ENCODE peak calls at places on chromosome 21, in five cellular contexts. One of them, this sample, is unnamed.

GRCh38 chr21:16910435-16911165 is 602.2 kb upstream of the CXADR start:
- DNase-seq in neural crest cell: no peak
- DNase-seq in GM06990: no peak
- DNase-seq in epithelial cell of esophagus: no peak
- DNase-seq in fibroblast of pulmonary artery: peak; percentile 24
- DNase-seq in this sample: no peak

GRCh38 chr21:14943636-14944035 is 121.2 kb downstream of the NRIP1 start:
- DNase-seq in fibroblast of pulmonary artery: no peak
- DNase-seq in GM06990: no peak
- DNase-seq in epithelial cell of esophagus: no peak
- DNase-seq in neural crest cell: no peak
- DNase-seq in this sample: no peak

GRCh38 chr21:37071561-37072238 is 1.2 kb downstream of the PIGP start:
- DNase-seq in neural crest cell: no peak
- DNase-seq in fibroblast of pulmonary artery: peak; percentile 86
- DNase-seq in GM06990: peak; percentile 33
- DNase-seq in epithelial cell of esophagus: peak; percentile 74
- DNase-seq in this sample: peak; percentile 13

GRCh38 chr21:35475006-35475405 is 425.9 kb upstream of the RUNX1 start:
- DNase-seq in neural crest cell: no peak
- DNase-seq in fibroblast of pulmonary artery: peak; percentile 63
- DNase-seq in epithelial cell of esophagus: no peak
- DNase-seq in GM06990: no peak
- DNase-seq in this sample: no peak

GRCh38 chr21:16865612-16866011 is 647.2 kb upstream of the CXADR start:
- DNase-seq in GM06990: no peak
- DNase-seq in epithelial cell of esophagus: no peak
- DNase-seq in neural crest cell: no peak
- DNase-seq in fibroblast of pulmonary artery: no peak
- DNase-seq in this sample: no peak

GRCh38 chr21:44525431-44526095 is 14.4 kb downstream of the KRTAP10-1 start:
- DNase-seq in fibroblast of pulmonary artery: no peak
- DNase-seq in neural crest cell: no peak
- DNase-seq in GM06990: no peak
- DNase-seq in epithelial cell of esophagus: no peak
- DNase-seq in this sample: no peak

GRCh38 chr21:34074283-34075098 is 1.1 kb downstream of the MRPS6 start:
- DNase-seq in fibroblast of pulmonary artery: peak; percentile 23
- DNase-seq in neural crest cell: peak; percentile 8
- DNase-seq in GM06990: peak; percentile 34
- DNase-seq in epithelial cell of esophagus: peak; percentile 38
- DNase-seq in this sample: no peak

GRCh38 chr21:24375201-24375600 is 1232.1 kb downstream of the MRPL39 start:
- DNase-seq in epithelial cell of esophagus: no peak
- DNase-seq in neural crest cell: no peak
- DNase-seq in fibroblast of pulmonary artery: no peak
- DNase-seq in GM06990: no peak
- DNase-seq in this sample: no peak

GRCh38 chr21:32624726-32625125 is 12.5 kb upstream of the CFAP298 start:
- DNase-seq in GM06990: peak; percentile 33
- DNase-seq in neural crest cell: no peak
- DNase-seq in fibroblast of pulmonary artery: peak; percentile 8
- DNase-seq in epithelial cell of esophagus: peak; percentile 72
- DNase-seq in this sample: peak; percentile 32

GRCh38 chr21:44521301-44521927 is 18.6 kb downstream of the KRTAP10-1 start:
- DNase-seq in epithelial cell of esophagus: no peak
- DNase-seq in fibroblast of pulmonary artery: no peak
- DNase-seq in neural crest cell: no peak
- DNase-seq in GM06990: no peak
- DNase-seq in this sample: no peak

GRCh38 chr21:44666401-44667320 is at the start of gene KRTAP12-2:
- DNase-seq in epithelial cell of esophagus: peak; percentile 3
- DNase-seq in neural crest cell: no peak
- DNase-seq in GM06990: no peak
- DNase-seq in fibroblast of pulmonary artery: no peak
- DNase-seq in this sample: no peak

GRCh38 chr21:37557261-37557950 is 190.8 kb downstream of the DYRK1A start:
- DNase-seq in neural crest cell: no peak
- DNase-seq in epithelial cell of esophagus: no peak
- DNase-seq in fibroblast of pulmonary artery: no peak
- DNase-seq in GM06990: peak; percentile 64
- DNase-seq in this sample: peak; percentile 78

GRCh38 chr21:40688106-40688850 is 158.7 kb downstream of the DSCAM start:
- DNase-seq in fibroblast of pulmonary artery: no peak
- DNase-seq in GM06990: no peak
- DNase-seq in neural crest cell: no peak
- DNase-seq in epithelial cell of esophagus: no peak
- DNase-seq in this sample: no peak

GRCh38 chr21:40043866-40044265 is 176.6 kb downstream of the PCP4 start:
- DNase-seq in GM06990: no peak
- DNase-seq in fibroblast of pulmonary artery: no peak
- DNase-seq in neural crest cell: no peak
- DNase-seq in epithelial cell of esophagus: no peak
- DNase-seq in this sample: no peak

GRCh38 chr21:15848632-15849031 is 118.8 kb downstream of the USP25 start:
- DNase-seq in fibroblast of pulmonary artery: peak; percentile 22
- DNase-seq in GM06990: no peak
- DNase-seq in epithelial cell of esophagus: peak; percentile 85
- DNase-seq in neural crest cell: no peak
- DNase-seq in this sample: no peak

GRCh38 chr21:35819134-35819533 is 241.2 kb downstream of the SETD4 start:
- DNase-seq in GM06990: no peak
- DNase-seq in fibroblast of pulmonary artery: no peak
- DNase-seq in epithelial cell of esophagus: no peak
- DNase-seq in neural crest cell: no peak
- DNase-seq in this sample: no peak

GRCh38 chr21:16137106-16137505 is 407.3 kb downstream of the USP25 start:
- DNase-seq in epithelial cell of esophagus: peak; percentile 23
- DNase-seq in GM06990: no peak
- DNase-seq in neural crest cell: no peak
- DNase-seq in fibroblast of pulmonary artery: peak; percentile 4
- DNase-seq in this sample: no peak

GRCh38 chr21:34037446-34037845 is 35.9 kb upstream of the MRPS6 start:
- DNase-seq in epithelial cell of esophagus: peak; percentile 90
- DNase-seq in fibroblast of pulmonary artery: peak; percentile 50
- DNase-seq in GM06990: no peak
- DNase-seq in neural crest cell: no peak
- DNase-seq in this sample: no peak

GRCh38 chr21:44568667-44569556 is 4.6 kb upstream of the KRTAP10-4 start:
- DNase-seq in neural crest cell: no peak
- DNase-seq in GM06990: no peak
- DNase-seq in epithelial cell of esophagus: no peak
- DNase-seq in fibroblast of pulmonary artery: no peak
- DNase-seq in this sample: no peak

GRCh38 chr21:34967509-34968289 is 81.4 kb downstream of the RUNX1 start:
- DNase-seq in GM06990: no peak
- DNase-seq in fibroblast of pulmonary artery: no peak
- DNase-seq in neural crest cell: no peak
- DNase-seq in epithelial cell of esophagus: peak; percentile 76
- DNase-seq in this sample: no peak

GRCh38 chr21:15688809-15689208 is 41.0 kb upstream of the USP25 start:
- DNase-seq in GM06990: no peak
- DNase-seq in neural crest cell: no peak
- DNase-seq in fibroblast of pulmonary artery: no peak
- DNase-seq in epithelial cell of esophagus: no peak
- DNase-seq in this sample: no peak

GRCh38 chr21:17498586-17498985 is 14.3 kb upstream of the CXADR start:
- DNase-seq in epithelial cell of esophagus: peak; percentile 16
- DNase-seq in GM06990: no peak
- DNase-seq in neural crest cell: no peak
- DNase-seq in fibroblast of pulmonary artery: no peak
- DNase-seq in this sample: no peak

DNA sequence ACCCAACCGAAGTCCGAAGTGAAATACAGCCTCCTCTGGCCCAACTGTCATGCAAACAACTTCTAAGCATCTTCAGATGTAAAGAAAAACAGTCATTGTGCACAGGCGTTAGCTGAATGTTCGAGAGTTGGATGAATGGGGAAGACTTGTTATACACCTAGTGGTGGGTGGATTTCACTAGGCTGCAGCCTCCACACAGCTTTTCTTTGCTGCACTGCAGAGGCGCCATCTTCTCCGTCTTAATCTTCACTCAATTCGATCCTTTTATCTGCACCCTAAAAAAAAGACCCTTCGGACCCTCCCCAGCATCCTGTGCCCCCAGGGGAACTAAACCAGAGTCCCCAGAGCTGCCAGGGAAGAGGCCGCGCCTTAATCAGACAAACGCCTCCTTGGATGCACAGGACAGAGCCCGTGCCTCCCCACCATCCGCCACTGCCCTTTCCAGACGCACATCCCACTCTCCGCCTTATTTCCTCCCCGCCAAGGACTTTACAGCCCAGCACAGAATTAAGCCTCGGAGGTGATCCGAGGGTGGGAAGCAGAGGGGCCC is 1.4 kb downstream of the APP start:
- DNase-seq in fibroblast of pulmonary artery: peak; percentile 79
- DNase-seq in epithelial cell of esophagus: peak; percentile 68
- DNase-seq in neural crest cell: peak; percentile 41
- DNase-seq in GM06990: no peak
- DNase-seq in this sample: peak; percentile 79
- TF ChIP-seq CTCF in fibroblast of pulmonary artery: peak; percentile 60
- TF ChIP-seq CTCF in epithelial cell of esophagus: peak; percentile 54
- TF ChIP-seq CTCF in neural crest cell: peak; percentile 64
- TF ChIP-seq CTCF in GM06990: no peak
- TF ChIP-seq CTCF in this sample: no peak

DNA sequence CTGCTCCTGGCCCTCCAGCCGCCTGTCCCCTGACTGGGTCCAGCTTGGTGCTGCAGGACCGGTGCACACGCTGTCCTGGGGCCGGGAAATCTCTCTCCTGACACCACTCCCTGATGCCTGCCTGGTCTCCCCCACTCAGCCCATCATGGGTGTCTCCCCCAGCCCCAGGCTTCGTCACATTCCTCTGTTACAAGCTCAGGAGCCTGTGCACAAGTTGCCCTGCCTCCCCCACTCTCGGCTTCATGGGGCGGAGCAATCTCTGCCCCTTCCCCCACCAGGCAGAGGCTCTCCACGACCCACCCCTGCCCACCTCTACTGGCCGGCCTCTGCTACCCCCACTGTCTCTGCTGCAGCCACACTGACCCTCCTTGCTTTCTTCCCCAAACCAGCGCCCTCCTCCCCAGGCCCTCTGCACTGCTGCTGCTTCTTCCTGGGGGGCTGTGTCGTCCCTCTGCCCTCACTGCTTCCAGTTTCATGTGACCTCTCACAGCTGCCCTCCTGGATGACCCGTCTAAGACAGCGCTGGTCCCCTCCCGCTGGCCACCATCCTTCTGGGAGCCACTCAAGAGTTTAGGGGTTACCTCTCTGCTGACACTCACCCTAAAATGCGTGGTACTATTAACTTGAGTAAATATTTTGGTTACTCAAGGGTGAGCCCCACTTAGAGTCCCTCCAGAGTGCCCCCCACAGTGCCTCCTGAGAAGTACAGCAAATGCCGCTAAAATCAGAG is 5.7 kb upstream of the RIPK4 start:
- DNase-seq in epithelial cell of esophagus: no peak
- DNase-seq in fibroblast of pulmonary artery: no peak
- DNase-seq in GM06990: no peak
- DNase-seq in neural crest cell: no peak
- DNase-seq in this sample: no peak
- TF ChIP-seq CTCF in epithelial cell of esophagus: no peak
- TF ChIP-seq CTCF in fibroblast of pulmonary artery: no peak
- TF ChIP-seq CTCF in GM06990: no peak
- TF ChIP-seq CTCF in neural crest cell: no peak
- TF ChIP-seq CTCF in this sample: no peak

GRCh38 chr21:38771536-38771935 is 34.2 kb upstream of the ETS2 start:
- DNase-seq in neural crest cell: no peak
- DNase-seq in epithelial cell of esophagus: no peak
- DNase-seq in fibroblast of pulmonary artery: no peak
- DNase-seq in GM06990: no peak
- DNase-seq in this sample: no peak

GRCh38 chr21:38766987-38767722 is 38.6 kb upstream of the ETS2 start:
- DNase-seq in neural crest cell: no peak
- DNase-seq in epithelial cell of esophagus: peak; percentile 47
- DNase-seq in GM06990: peak; percentile 83
- DNase-seq in fibroblast of pulmonary artery: no peak
- DNase-seq in this sample: peak; percentile 81

GRCh38 chr21:38769253-38769780 is 36.4 kb upstream of the ETS2 start:
- DNase-seq in fibroblast of pulmonary artery: peak; percentile 39
- DNase-seq in GM06990: no peak
- DNase-seq in epithelial cell of esophagus: no peak
- DNase-seq in neural crest cell: no peak
- DNase-seq in this sample: no peak

GRCh38 chr21:38770660-38771059 is 35.1 kb upstream of the ETS2 start:
- DNase-seq in neural crest cell: no peak
- DNase-seq in fibroblast of pulmonary artery: no peak
- DNase-seq in GM06990: no peak
- DNase-seq in epithelial cell of esophagus: no peak
- DNase-seq in this sample: no peak

DNA sequence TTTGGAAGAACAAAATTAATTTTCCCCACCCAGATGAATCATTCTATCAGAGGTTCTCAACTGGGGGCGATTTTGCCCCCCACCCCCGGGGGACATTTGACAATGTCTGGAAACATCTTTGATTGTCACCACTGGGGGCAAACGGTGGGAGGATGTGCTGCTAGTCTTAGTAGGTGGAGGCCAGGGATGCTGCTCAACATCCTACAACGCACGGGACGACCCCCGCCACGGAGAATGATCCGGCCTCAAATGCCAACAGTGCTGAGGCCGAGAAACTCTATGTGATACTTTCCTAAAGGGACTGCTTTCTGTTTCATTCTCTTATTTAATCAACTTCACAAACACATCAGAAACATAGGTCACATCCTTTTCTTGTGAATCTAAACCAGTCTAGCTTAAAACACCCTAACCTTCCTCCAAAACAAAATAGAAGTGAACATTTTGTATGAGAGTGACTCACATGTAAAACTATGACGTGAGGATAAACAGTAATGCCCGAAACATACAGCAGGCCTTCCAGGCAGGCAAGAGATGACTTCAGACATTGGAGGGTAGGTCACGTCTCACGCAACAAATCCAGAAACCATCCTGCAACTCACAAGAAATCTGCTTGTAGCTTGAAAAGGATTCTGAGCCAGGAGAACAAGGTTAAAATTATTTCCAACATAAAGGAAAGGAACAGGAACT is 37.2 kb upstream of the ETS2 start:
- DNase-seq in fibroblast of pulmonary artery: peak; percentile 89
- DNase-seq in epithelial cell of esophagus: peak; percentile 83
- DNase-seq in GM06990: peak; percentile 14
- DNase-seq in neural crest cell: no peak
- DNase-seq in this sample: peak; percentile 35
- TF ChIP-seq CTCF in fibroblast of pulmonary artery: no peak
- TF ChIP-seq CTCF in epithelial cell of esophagus: no peak
- TF ChIP-seq CTCF in GM06990: no peak
- TF ChIP-seq CTCF in neural crest cell: no peak
- TF ChIP-seq CTCF in this sample: no peak

DNA sequence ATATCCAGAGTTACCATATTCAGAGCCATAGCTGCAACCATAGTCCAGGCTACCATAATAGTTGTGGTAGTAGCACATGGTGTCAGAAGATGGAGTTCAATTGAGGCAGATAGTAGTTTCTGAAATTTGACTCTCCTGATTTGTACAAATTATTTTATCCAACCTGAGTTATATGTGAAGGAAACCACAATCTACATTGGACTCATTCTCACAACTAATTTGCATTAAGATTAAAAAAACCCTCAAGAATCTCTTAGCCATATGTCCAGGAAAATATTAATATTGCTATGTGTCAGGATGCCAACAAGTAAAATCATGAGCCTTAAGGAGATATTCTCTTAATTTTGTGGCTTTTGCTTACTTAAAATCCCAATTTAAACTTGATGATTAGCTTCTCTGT is at the start of gene KRTAP22-2:
- DNase-seq in epithelial cell of esophagus: no peak
- DNase-seq in fibroblast of pulmonary artery: no peak
- DNase-seq in GM06990: no peak
- DNase-seq in neural crest cell: no peak
- DNase-seq in this sample: no peak
- TF ChIP-seq CTCF in epithelial cell of esophagus: no peak
- TF ChIP-seq CTCF in fibroblast of pulmonary artery: no peak
- TF ChIP-seq CTCF in GM06990: no peak
- TF ChIP-seq CTCF in neural crest cell: no peak
- TF ChIP-seq CTCF in this sample: no peak